ENCODE peak calls at places on chromosomes 11 and 22, in seven cellular contexts. R is CD4-positive, alpha-beta T cell; K is colonic mucosa; G is upper lobe of right lung; L is psoas muscle; S is astrocyte; P is kidney. B is an unnamed sample.
A peak's percentile ranks its signal among the peaks of the same experiment; 100 is the strongest.

GRCh38 chr11:28939381-28939780 is 831.2 kb downstream of the METTL15 start:
- DNase-seq in K (no peak), P (no peak), R (no peak), S (peak; percentile 23), L (no peak), G (no peak), B (no peak)

GRCh38 chr22:38315801-38316339 is 1.4 kb downstream of the CSNK1E start:
- DNase-seq in R (no peak), L (no peak), G (no peak), S (no peak), P (no peak), K (no peak), B (no peak)

GRCh38 chr11:18522388-18522787 is 4.4 kb downstream of the TSG101 start:
- DNase-seq in R (no peak), S (no peak), P (no peak), K (no peak), G (no peak), L (no peak), B (peak; percentile 54)

GRCh38 chr11:108819957-108820356 is 155.1 kb downstream of the DDX10 start:
- DNase-seq in K (no peak), S (no peak), R (no peak), G (no peak), P (no peak), L (no peak), B (no peak)

GRCh38 chr11:65396769-65397745 is 10.6 kb downstream of the FRMD8 start:
- DNase-seq in P (peak; percentile 69), G (peak; percentile 55), S (no peak), L (no peak), K (no peak), R (no peak), B (no peak)

GRCh38 chr11:32464078-32464477 is 28.7 kb upstream of the WT1 start:
- DNase-seq in R (no peak), S (no peak), K (no peak), G (no peak), P (no peak), L (no peak), B (no peak)

GRCh38 chr11:68710445-68710844 is 26.1 kb downstream of the GAL start:
- DNase-seq in R (no peak), S (no peak), G (no peak), L (no peak), K (no peak), P (no peak), B (no peak)

GRCh38 chr11:120068114-120068573 is 69.8 kb downstream of the TRIM29 start:
- DNase-seq in R (no peak), S (peak; percentile 33), L (no peak), P (no peak), K (no peak), G (no peak), B (no peak)

GRCh38 chr11:129453293-129453721 is 77.7 kb downstream of the BARX2 start:
- DNase-seq in K (peak; percentile 34), S (no peak), R (no peak), L (no peak), P (no peak), G (no peak), B (peak; percentile 58)

DNA sequence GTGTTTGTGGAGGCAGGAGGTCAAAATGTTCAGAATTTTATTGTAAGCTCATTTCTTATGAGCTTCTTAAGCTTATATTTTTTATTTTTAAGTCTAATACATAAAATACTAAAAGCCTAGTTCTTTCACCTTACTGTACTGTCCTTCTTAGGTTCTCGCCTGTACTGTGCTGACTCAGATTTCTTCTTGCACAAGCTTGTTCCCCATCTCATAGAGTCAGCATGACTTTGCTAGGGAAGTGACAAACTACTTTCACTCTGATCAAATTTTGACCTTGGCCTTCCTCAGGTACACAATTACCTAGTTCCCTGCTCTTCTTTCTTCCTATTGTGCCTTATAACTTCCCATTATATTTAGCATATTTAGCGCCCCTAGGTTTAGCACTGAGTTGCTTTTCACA is 81.5 kb downstream of the STK33 start:
- DNase-seq in L (no peak), P (no peak), S (no peak), R (no peak), K (no peak), G (no peak), B (no peak)
- H3K27ac ChIP-seq in L (no peak overlapping the region), P (no peak overlapping the region), S (no peak overlapping the region), R (no peak overlapping the region), K (no peak overlapping the region), G (no peak overlapping the region), B (no peak overlapping the region)

GRCh38 chr22:42700355-42700754 is 20.3 kb downstream of the A4GALT start:
- DNase-seq in R (no peak), G (no peak), L (no peak), K (no peak), P (peak; percentile 67), S (no peak), B (no peak)

GRCh38 chr22:42700901-42701300 is 19.8 kb downstream of the A4GALT start:
- DNase-seq in S (no peak), P (peak; percentile 56), K (no peak), R (no peak), L (no peak), G (no peak), B (no peak)

GRCh38 chr22:42699953-42700352 is 20.7 kb downstream of the A4GALT start:
- DNase-seq in K (no peak), R (no peak), P (peak; percentile 67), L (no peak), G (no peak), S (no peak), B (no peak)

GRCh38 chr22:42697542-42698013 is 23.1 kb downstream of the A4GALT start:
- DNase-seq in S (peak; percentile 77), R (no peak), K (peak; percentile 56), L (peak; percentile 91), G (no peak), P (peak; percentile 93), B (no peak)

DNA sequence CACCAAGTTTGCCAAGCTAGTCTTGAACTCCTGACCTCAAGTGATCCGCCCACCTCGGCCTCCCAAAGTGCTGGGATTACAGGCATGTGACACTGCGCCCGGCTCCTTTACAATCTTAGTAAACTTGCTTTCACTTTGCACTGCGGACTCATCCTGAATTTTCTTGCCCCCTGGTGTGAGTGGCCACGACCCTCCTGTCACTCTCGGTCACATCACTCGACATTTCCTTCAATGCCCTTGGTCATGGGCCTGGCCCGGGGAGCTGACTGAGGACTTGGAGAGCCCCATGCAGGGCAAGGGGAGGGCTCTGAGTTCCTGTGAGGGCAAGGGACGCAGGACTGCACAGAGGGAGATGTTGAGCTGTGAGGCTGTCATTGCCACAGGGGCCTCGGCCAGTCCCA is 21.4 kb downstream of the A4GALT start:
- DNase-seq in P (peak; percentile 77), K (no peak), R (no peak), L (no peak), S (no peak), G (no peak), B (no peak)
- H3K27ac ChIP-seq in P (peak overlapping the region; percentile 62), K (peak overlapping the region; percentile 37), R (no peak overlapping the region), L (peak overlapping the region; percentile 90), S (no peak overlapping the region), G (no peak overlapping the region), B (peak overlapping the region; percentile 92)

DNA sequence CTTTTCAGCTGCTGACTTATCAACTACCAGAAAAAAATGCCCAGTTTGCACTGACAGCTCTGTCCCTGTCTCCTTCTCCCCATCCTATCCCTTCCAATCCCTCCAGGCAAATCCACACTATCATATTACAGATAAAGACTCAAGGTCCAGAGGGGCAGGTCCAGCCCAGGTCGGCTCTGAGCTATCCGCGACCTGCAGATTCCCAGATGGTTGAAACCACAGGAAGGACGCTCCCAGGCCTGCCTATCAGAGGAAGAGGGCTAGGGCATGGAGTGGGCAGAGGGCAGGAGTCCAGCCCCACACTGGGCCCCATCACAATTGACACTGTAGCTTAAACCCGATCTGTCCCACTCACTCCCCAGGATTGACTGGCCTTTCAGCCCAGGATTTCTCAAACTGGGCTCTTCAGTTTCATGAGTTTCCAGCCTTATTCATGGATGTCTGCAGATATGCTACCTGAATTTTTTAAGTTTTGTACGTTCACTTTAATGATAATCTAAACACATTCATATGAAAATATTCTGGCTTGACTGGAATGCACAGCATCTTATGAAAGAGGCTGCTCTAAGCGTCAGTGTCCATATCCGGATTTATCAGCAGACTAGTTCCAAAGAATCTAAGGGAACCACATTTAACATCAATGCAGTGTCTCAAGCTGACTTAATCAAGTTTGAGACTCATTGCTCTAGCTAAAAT is 16.4 kb upstream of the FCHSD2 start:
- DNase-seq in K (no peak), S (peak; percentile 77), P (no peak), R (no peak), G (no peak), L (no peak), B (no peak)
- H3K27ac ChIP-seq in K (peak overlapping the region; percentile 36), S (peak overlapping the region; percentile 12), P (peak overlapping the region; percentile 38), R (no peak overlapping the region), G (peak overlapping the region; percentile 72), L (no peak overlapping the region), B (no peak overlapping the region)

DNA sequence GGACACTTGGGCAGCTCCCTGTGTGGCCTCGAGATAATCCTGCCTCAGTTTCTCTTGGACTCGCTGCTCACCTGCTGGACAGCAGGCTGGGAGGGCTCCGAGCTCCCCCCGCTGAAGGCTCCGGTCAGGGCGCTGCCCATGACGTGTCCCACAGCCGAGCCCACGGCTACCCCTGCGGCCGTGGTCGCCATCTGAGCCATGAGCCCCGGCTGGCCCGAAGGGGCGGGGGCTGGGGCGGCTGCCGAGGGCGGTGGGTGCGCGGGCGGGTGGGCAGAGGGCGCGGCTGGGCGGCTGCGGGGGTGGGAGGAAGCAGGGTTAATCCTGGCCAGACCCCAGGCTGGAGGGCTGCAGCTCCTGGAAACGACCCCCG is 484 bp downstream of the CHCHD10 start:
- DNase-seq in S (no peak), R (no peak), P (no peak), L (no peak), G (no peak), K (no peak), B (no peak)
- H3K27ac ChIP-seq in S (no peak overlapping the region), R (peak overlapping the region; percentile 23), P (peak overlapping the region; percentile 88), L (peak overlapping the region; percentile 98), G (peak overlapping the region; percentile 83), K (peak overlapping the region; percentile 77), B (no peak overlapping the region)

DNA sequence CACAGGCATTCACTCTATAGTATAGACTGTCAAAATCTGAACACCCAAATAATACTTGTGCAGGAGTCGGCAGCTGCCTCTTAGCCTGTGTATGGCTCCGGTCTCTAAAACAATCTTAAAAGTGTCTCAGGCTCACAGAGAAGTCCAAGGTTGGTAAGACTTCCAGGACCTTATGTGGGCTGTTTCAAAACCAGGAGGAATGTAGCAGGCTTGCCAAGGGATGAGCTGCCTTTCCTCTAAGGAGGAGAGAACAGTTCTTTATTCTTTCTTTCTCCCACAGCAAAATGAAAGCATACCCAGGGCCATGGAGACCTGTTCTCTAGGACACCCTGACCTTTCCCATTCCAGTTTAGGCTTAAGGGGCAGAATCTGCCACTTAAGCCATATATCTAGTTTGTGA is 176.5 kb downstream of the TRPC6 start:
- DNase-seq in K (no peak), P (no peak), G (no peak), L (no peak), R (no peak), S (peak; percentile 1), B (no peak)
- H3K27ac ChIP-seq in K (no peak overlapping the region), P (no peak overlapping the region), G (no peak overlapping the region), L (no peak overlapping the region), R (no peak overlapping the region), S (no peak overlapping the region), B (no peak overlapping the region)

GRCh38 chr22:41696714-41697113 is 2.6 kb upstream of the MEI1 start:
- DNase-seq in R (no peak), P (no peak), K (no peak), L (no peak), S (no peak), G (peak; percentile 54), B (no peak)
- H3K27ac ChIP-seq in R (no peak overlapping the region), P (peak overlapping the region; percentile 27), K (no peak overlapping the region), L (peak overlapping the region; percentile 41), S (no peak overlapping the region), G (no peak overlapping the region), B (no peak overlapping the region)

B was measured in GM23338.